ENCODE peak calls at places on chromosomes 5 and 9, in nine cellular contexts. One of them, this sample, is unnamed.

GRCh38 chr5:178463321-178464155 is 126.7 kb downstream of the COL23A1 start:
- DNase-seq in CD4-positive, alpha-beta memory T cell: no peak
- DNase-seq in right lobe of liver: no peak
- DNase-seq in upper lobe of left lung: no peak
- DNase-seq in naive thymus-derived CD4-positive, alpha-beta T cell: no peak
- DNase-seq in fibroblast of lung: no peak
- DNase-seq in neural progenitor cell: no peak
- DNase-seq in mesendoderm: no peak
- DNase-seq in heart right ventricle: no peak
- DNase-seq in this sample: no peak

GRCh38 chr5:180633283-180634177 is 15.9 kb downstream of the FLT4 start:
- DNase-seq in CD4-positive, alpha-beta memory T cell: no peak
- DNase-seq in right lobe of liver: peak; percentile 14
- DNase-seq in upper lobe of left lung: peak; percentile 56
- DNase-seq in naive thymus-derived CD4-positive, alpha-beta T cell: no peak
- DNase-seq in fibroblast of lung: no peak
- DNase-seq in neural progenitor cell: no peak
- DNase-seq in mesendoderm: no peak
- DNase-seq in heart right ventricle: no peak
- DNase-seq in this sample: peak; percentile 26

GRCh38 chr5:39518516-39518915 is 93.7 kb upstream of the DAB2 start:
- DNase-seq in CD4-positive, alpha-beta memory T cell: no peak
- DNase-seq in right lobe of liver: no peak
- DNase-seq in upper lobe of left lung: no peak
- DNase-seq in naive thymus-derived CD4-positive, alpha-beta T cell: no peak
- DNase-seq in fibroblast of lung: peak; percentile 74
- DNase-seq in neural progenitor cell: no peak
- DNase-seq in mesendoderm: no peak
- DNase-seq in heart right ventricle: no peak
- DNase-seq in this sample: no peak

GRCh38 chr5:180116441-180117377 is 45.1 kb upstream of the RNF130 start:
- DNase-seq in CD4-positive, alpha-beta memory T cell: no peak
- DNase-seq in right lobe of liver: peak; percentile 10
- DNase-seq in upper lobe of left lung: peak; percentile 83
- DNase-seq in naive thymus-derived CD4-positive, alpha-beta T cell: no peak
- DNase-seq in fibroblast of lung: no peak
- DNase-seq in neural progenitor cell: peak; percentile 37
- DNase-seq in mesendoderm: no peak
- DNase-seq in heart right ventricle: peak; percentile 10
- DNase-seq in this sample: no peak

GRCh38 chr5:45862763-45863162 is 166.6 kb upstream of the HCN1 start:
- DNase-seq in CD4-positive, alpha-beta memory T cell: no peak
- DNase-seq in right lobe of liver: no peak
- DNase-seq in upper lobe of left lung: no peak
- DNase-seq in naive thymus-derived CD4-positive, alpha-beta T cell: no peak
- DNase-seq in fibroblast of lung: no peak
- DNase-seq in neural progenitor cell: no peak
- DNase-seq in mesendoderm: peak; percentile 1
- DNase-seq in heart right ventricle: no peak
- DNase-seq in this sample: no peak

GRCh38 chr9:120284796-120285195 is 295.2 kb downstream of the CDK5RAP2 start:
- DNase-seq in CD4-positive, alpha-beta memory T cell: no peak
- DNase-seq in right lobe of liver: no peak
- DNase-seq in upper lobe of left lung: no peak
- DNase-seq in naive thymus-derived CD4-positive, alpha-beta T cell: no peak
- DNase-seq in fibroblast of lung: no peak
- DNase-seq in neural progenitor cell: no peak
- DNase-seq in mesendoderm: no peak
- DNase-seq in heart right ventricle: no peak
- DNase-seq in this sample: no peak

GRCh38 chr5:71452876-71453275 is 2.6 kb upstream of the BDP1 start:
- DNase-seq in CD4-positive, alpha-beta memory T cell: no peak
- DNase-seq in right lobe of liver: no peak
- DNase-seq in upper lobe of left lung: no peak
- DNase-seq in naive thymus-derived CD4-positive, alpha-beta T cell: no peak
- DNase-seq in fibroblast of lung: no peak
- DNase-seq in neural progenitor cell: no peak
- DNase-seq in mesendoderm: no peak
- DNase-seq in heart right ventricle: no peak
- DNase-seq in this sample: no peak

GRCh38 chr5:157867736-157868135 is 8.8 kb upstream of the CLINT1 start:
- DNase-seq in CD4-positive, alpha-beta memory T cell: no peak
- DNase-seq in right lobe of liver: no peak
- DNase-seq in upper lobe of left lung: no peak
- DNase-seq in naive thymus-derived CD4-positive, alpha-beta T cell: no peak
- DNase-seq in fibroblast of lung: no peak
- DNase-seq in neural progenitor cell: no peak
- DNase-seq in mesendoderm: no peak
- DNase-seq in heart right ventricle: no peak
- DNase-seq in this sample: no peak

GRCh38 chr5:83015676-83016075 is 61.5 kb downstream of the TMEM167A start:
- DNase-seq in CD4-positive, alpha-beta memory T cell: no peak
- DNase-seq in right lobe of liver: no peak
- DNase-seq in upper lobe of left lung: no peak
- DNase-seq in naive thymus-derived CD4-positive, alpha-beta T cell: no peak
- DNase-seq in fibroblast of lung: no peak
- DNase-seq in neural progenitor cell: peak; percentile 18
- DNase-seq in mesendoderm: peak; percentile 85
- DNase-seq in heart right ventricle: no peak
- DNase-seq in this sample: no peak

GRCh38 chr9:129138476-129139232 is 27.4 kb downstream of the PTPA start:
- DNase-seq in CD4-positive, alpha-beta memory T cell: peak; percentile 4
- DNase-seq in right lobe of liver: peak; percentile 75
- DNase-seq in upper lobe of left lung: peak; percentile 82
- DNase-seq in naive thymus-derived CD4-positive, alpha-beta T cell: no peak
- DNase-seq in fibroblast of lung: peak; percentile 77
- DNase-seq in neural progenitor cell: no peak
- DNase-seq in mesendoderm: no peak
- DNase-seq in heart right ventricle: peak; percentile 62
- DNase-seq in this sample: peak; percentile 90
- H3K36me3 ChIP-seq in CD4-positive, alpha-beta memory T cell: peaks cover 31% of the 10 kb centered on the region
- H3K36me3 ChIP-seq in right lobe of liver: peaks cover 17% of the 10 kb centered on the region
- H3K36me3 ChIP-seq in upper lobe of left lung: peaks cover 9% of the 10 kb centered on the region
- H3K36me3 ChIP-seq in naive thymus-derived CD4-positive, alpha-beta T cell: peaks cover under 1% of the 10 kb centered on the region
- H3K36me3 ChIP-seq in fibroblast of lung: peaks cover 9% of the 10 kb centered on the region
- H3K36me3 ChIP-seq in neural progenitor cell: no peaks in the 10 kb centered on the region
- H3K36me3 ChIP-seq in mesendoderm: peaks cover 3% of the 10 kb centered on the region
- H3K36me3 ChIP-seq in heart right ventricle: no peaks in the 10 kb centered on the region
- H3K36me3 ChIP-seq in this sample: no peaks in the 10 kb centered on the region

GRCh38 chr5:173159256-173159655 is 14.9 kb downstream of the BNIP1 start:
- DNase-seq in CD4-positive, alpha-beta memory T cell: no peak
- DNase-seq in right lobe of liver: no peak
- DNase-seq in upper lobe of left lung: no peak
- DNase-seq in naive thymus-derived CD4-positive, alpha-beta T cell: no peak
- DNase-seq in fibroblast of lung: no peak
- DNase-seq in neural progenitor cell: no peak
- DNase-seq in mesendoderm: no peak
- DNase-seq in heart right ventricle: no peak
- DNase-seq in this sample: no peak
- H3K36me3 ChIP-seq in CD4-positive, alpha-beta memory T cell: peaks cover 48% of the 10 kb centered on the region
- H3K36me3 ChIP-seq in right lobe of liver: peaks cover 52% of the 10 kb centered on the region
- H3K36me3 ChIP-seq in upper lobe of left lung: peaks cover 23% of the 10 kb centered on the region
- H3K36me3 ChIP-seq in naive thymus-derived CD4-positive, alpha-beta T cell: peaks cover 19% of the 10 kb centered on the region
- H3K36me3 ChIP-seq in fibroblast of lung: peaks cover 13% of the 10 kb centered on the region
- H3K36me3 ChIP-seq in neural progenitor cell: no peaks in the 10 kb centered on the region
- H3K36me3 ChIP-seq in mesendoderm: peaks cover 3% of the 10 kb centered on the region
- H3K36me3 ChIP-seq in heart right ventricle: no peaks in the 10 kb centered on the region
- H3K36me3 ChIP-seq in this sample: no peaks in the 10 kb centered on the region

GRCh38 chr9:92850898-92851297 is 26.9 kb downstream of the ZNF484 start:
- DNase-seq in CD4-positive, alpha-beta memory T cell: peak; percentile 5
- DNase-seq in right lobe of liver: no peak
- DNase-seq in upper lobe of left lung: no peak
- DNase-seq in naive thymus-derived CD4-positive, alpha-beta T cell: peak; percentile 27
- DNase-seq in fibroblast of lung: no peak
- DNase-seq in neural progenitor cell: no peak
- DNase-seq in mesendoderm: peak; percentile 53
- DNase-seq in heart right ventricle: no peak
- DNase-seq in this sample: no peak
- H3K36me3 ChIP-seq in CD4-positive, alpha-beta memory T cell: peaks cover 44% of the 10 kb centered on the region
- H3K36me3 ChIP-seq in right lobe of liver: peaks cover 35% of the 10 kb centered on the region
- H3K36me3 ChIP-seq in upper lobe of left lung: peaks cover 33% of the 10 kb centered on the region
- H3K36me3 ChIP-seq in naive thymus-derived CD4-positive, alpha-beta T cell: peaks cover 27% of the 10 kb centered on the region
- H3K36me3 ChIP-seq in fibroblast of lung: peaks cover 7% of the 10 kb centered on the region
- H3K36me3 ChIP-seq in neural progenitor cell: peaks cover 52% of the 10 kb centered on the region
- H3K36me3 ChIP-seq in mesendoderm: peaks cover 5% of the 10 kb centered on the region
- H3K36me3 ChIP-seq in heart right ventricle: peaks cover 25% of the 10 kb centered on the region
- H3K36me3 ChIP-seq in this sample: peaks cover 36% of the 10 kb centered on the region

DNA sequence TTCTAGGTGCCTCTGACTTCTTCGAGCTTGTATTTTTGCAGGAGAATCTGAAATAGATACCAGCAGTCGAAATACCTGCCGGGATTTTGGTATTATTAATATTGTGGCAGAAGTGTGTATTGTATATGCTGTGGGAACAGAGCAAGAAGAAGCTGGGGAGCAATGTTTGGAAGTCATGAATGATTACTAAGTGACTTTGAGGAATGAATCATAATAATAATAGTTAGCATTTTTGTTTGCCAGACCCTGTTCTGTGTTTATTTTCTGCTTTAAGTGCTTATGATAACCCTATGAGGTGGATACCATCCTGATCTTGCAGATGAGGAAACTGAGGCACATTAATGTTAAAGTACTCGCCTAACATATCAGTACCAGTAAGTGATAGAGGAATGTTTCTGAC is 32.4 kb downstream of the RAB24 start:
- DNase-seq in CD4-positive, alpha-beta memory T cell: no peak
- DNase-seq in right lobe of liver: no peak
- DNase-seq in upper lobe of left lung: no peak
- DNase-seq in naive thymus-derived CD4-positive, alpha-beta T cell: no peak
- DNase-seq in fibroblast of lung: no peak
- DNase-seq in neural progenitor cell: no peak
- DNase-seq in mesendoderm: no peak
- DNase-seq in heart right ventricle: no peak
- DNase-seq in this sample: no peak
- H3K36me3 ChIP-seq in CD4-positive, alpha-beta memory T cell: peaks cover 69% of the 10 kb centered on the region
- H3K36me3 ChIP-seq in right lobe of liver: peaks cover 74% of the 10 kb centered on the region
- H3K36me3 ChIP-seq in upper lobe of left lung: peaks cover 18% of the 10 kb centered on the region
- H3K36me3 ChIP-seq in naive thymus-derived CD4-positive, alpha-beta T cell: peaks cover 12% of the 10 kb centered on the region
- H3K36me3 ChIP-seq in fibroblast of lung: peaks cover 10% of the 10 kb centered on the region
- H3K36me3 ChIP-seq in neural progenitor cell: peaks cover 28% of the 10 kb centered on the region
- H3K36me3 ChIP-seq in mesendoderm: peaks cover 6% of the 10 kb centered on the region
- H3K36me3 ChIP-seq in heart right ventricle: no peaks in the 10 kb centered on the region
- H3K36me3 ChIP-seq in this sample: peaks cover 9% of the 10 kb centered on the region

GRCh38 chr5:155651-156410 is 35.5 kb upstream of the LRRC14B start:
- DNase-seq in CD4-positive, alpha-beta memory T cell: no peak
- DNase-seq in right lobe of liver: no peak
- DNase-seq in upper lobe of left lung: no peak
- DNase-seq in naive thymus-derived CD4-positive, alpha-beta T cell: no peak
- DNase-seq in fibroblast of lung: no peak
- DNase-seq in neural progenitor cell: no peak
- DNase-seq in mesendoderm: no peak
- DNase-seq in heart right ventricle: no peak
- DNase-seq in this sample: no peak
- H3K36me3 ChIP-seq in CD4-positive, alpha-beta memory T cell: no peaks in the 10 kb centered on the region
- H3K36me3 ChIP-seq in right lobe of liver: no peaks in the 10 kb centered on the region
- H3K36me3 ChIP-seq in upper lobe of left lung: no peaks in the 10 kb centered on the region
- H3K36me3 ChIP-seq in naive thymus-derived CD4-positive, alpha-beta T cell: no peaks in the 10 kb centered on the region
- H3K36me3 ChIP-seq in fibroblast of lung: no peaks in the 10 kb centered on the region
- H3K36me3 ChIP-seq in neural progenitor cell: peaks cover 9% of the 10 kb centered on the region
- H3K36me3 ChIP-seq in mesendoderm: peaks cover 19% of the 10 kb centered on the region
- H3K36me3 ChIP-seq in heart right ventricle: no peaks in the 10 kb centered on the region
- H3K36me3 ChIP-seq in this sample: no peaks in the 10 kb centered on the region

This sample was measured in aorta.